ENCODE peak calls at places on chromosomes 12 and 14, in ten cellular contexts. W is GM19239; A is G401; Q is NCI-H2107; Y is heart right ventricle; P is renal cortical epithelial cell; N is stimulated activated CD8-positive, alpha-beta memory T cell treated with anti-CD3 and anti-CD28 coated beads, Interleukin-4, amount 100 ng/mL, for 24 hours; M is activated CD8-positive, alpha-beta T cell treated with anti-CD3 and anti-CD28 coated beads, Interleukin-2, amount 10 ng/mL, durations not matched to agents 7 days and 5 days; L is Panc1; O is hepatic stellate cell. H is an unnamed sample.

GRCh38 chr14:88983755-88984154 is 159.3 kb downstream of the TTC8 start:
- DNase-seq in W (no peak), A (no peak), Q (no peak), Y (no peak), P (peak; percentile 93), N (no peak), M (no peak), L (no peak), O (peak; percentile 26), H (no peak)

GRCh38 chr12:647713-648085 is 15.5 kb downstream of the NINJ2 start:
- DNase-seq in W (no peak), A (no peak), Q (no peak), Y (no peak), P (no peak), N (no peak), M (no peak), L (no peak), O (no peak), H (no peak)

GRCh38 chr14:74860899-74861733 is 14.8 kb downstream of the PROX2 start:
- DNase-seq in W (peak; percentile 65), A (peak; percentile 87), Q (peak; percentile 89), Y (peak; percentile 90), P (peak; percentile 66), N (peak; percentile 88), M (peak; percentile 94), L (peak; percentile 55), O (peak; percentile 68), H (peak; percentile 84)

GRCh38 chr12:76573840-76574373 is 14.3 kb upstream of the OSBPL8 start:
- DNase-seq in W (no peak), A (no peak), Q (no peak), Y (no peak), P (no peak), N (no peak), M (no peak), L (no peak), O (no peak), H (no peak)

GRCh38 chr14:99389171-99389826 is 91.4 kb downstream of the SETD3 start:
- DNase-seq in W (peak; percentile 30), A (no peak), Q (no peak), Y (peak; percentile 17), P (peak; percentile 7), N (peak; percentile 24), M (peak; percentile 29), L (peak; percentile 5), O (peak; percentile 71), H (peak; percentile 23)

GRCh38 chr14:55425091-55425490 is 13.5 kb upstream of the ATG14 start:
- DNase-seq in W (no peak), A (no peak), Q (no peak), Y (no peak), P (no peak), N (no peak), M (no peak), L (no peak), O (no peak), H (no peak)

GRCh38 chr12:66934289-66934688 is 255.4 kb upstream of the GRIP1 start:
- DNase-seq in W (no peak), A (no peak), Q (no peak), Y (no peak), P (no peak), N (no peak), M (no peak), L (no peak), O (no peak), H (no peak)

GRCh38 chr12:69821441-69822204 is 3.4 kb upstream of the MYRFL start:
- DNase-seq in W (no peak), A (no peak), Q (peak; percentile 7), Y (no peak), P (peak; percentile 81), N (no peak), M (no peak), L (peak; percentile 17), O (peak; percentile 8), H (no peak)

GRCh38 chr12:64608901-64609542 is 1.3 kb upstream of the RASSF3 start:
- DNase-seq in W (peak; percentile 60), A (peak; percentile 27), Q (no peak), Y (peak; percentile 13), P (peak; percentile 71), N (no peak), M (peak; percentile 63), L (peak; percentile 83), O (no peak), H (no peak)

GRCh38 chr12:81627336-81628189 is 131.6 kb downstream of the PPFIA2 start:
- DNase-seq in W (no peak), A (peak; percentile 84), Q (peak; percentile 37), Y (no peak), P (peak; percentile 70), N (no peak), M (no peak), L (peak; percentile 24), O (peak; percentile 17), H (no peak)

GRCh38 chr14:30906752-30907658 is 32.6 kb downstream of the COCH start:
- DNase-seq in W (no peak), A (peak; percentile 13), Q (no peak), Y (no peak), P (peak; percentile 27), N (no peak), M (no peak), L (peak; percentile 4), O (no peak), H (no peak)

GRCh38 chr12:21839776-21840175 is 65.3 kb upstream of the KCNJ8 start:
- DNase-seq in W (no peak), A (no peak), Q (no peak), Y (no peak), P (no peak), N (no peak), M (no peak), L (no peak), O (no peak), H (no peak)

GRCh38 chr12:64801381-64801780 is 23.1 kb upstream of the TBC1D30 start:
- DNase-seq in W (no peak), A (peak; percentile 19), Q (no peak), Y (no peak), P (no peak), N (no peak), M (no peak), L (no peak), O (no peak), H (no peak)

GRCh38 chr12:106033161-106033675 is 105.5 kb downstream of the NUAK1 start:
- DNase-seq in W (no peak), A (no peak), Q (no peak), Y (no peak), P (no peak), N (no peak), M (no peak), L (no peak), O (no peak), H (no peak)

GRCh38 chr14:101352567-101352966 is 208.7 kb upstream of the DIO3 start:
- DNase-seq in W (no peak), A (no peak), Q (no peak), Y (no peak), P (no peak), N (no peak), M (no peak), L (no peak), O (no peak), H (peak; percentile 1)

GRCh38 chr12:105957058-105957457 is 181.7 kb downstream of the NUAK1 start:
- DNase-seq in W (no peak), A (no peak), Q (peak; percentile 44), Y (no peak), P (no peak), N (no peak), M (no peak), L (no peak), O (no peak), H (no peak)

GRCh38 chr14:63902375-63902976 is 49.7 kb downstream of the SYNE2 start:
- DNase-seq in W (no peak), A (no peak), Q (no peak), Y (no peak), P (no peak), N (no peak), M (no peak), L (no peak), O (no peak), H (no peak)

GRCh38 chr14:89621791-89622638 is 205.0 kb upstream of the FOXN3 start:
- DNase-seq in W (no peak), A (no peak), Q (no peak), Y (no peak), P (no peak), N (no peak), M (no peak), L (no peak), O (no peak), H (no peak)

GRCh38 chr12:120688527-120689071 is 1.6 kb downstream of the MLEC start:
- DNase-seq in W (no peak), A (no peak), Q (no peak), Y (no peak), P (peak; percentile 31), N (no peak), M (no peak), L (no peak), O (no peak), H (no peak)

GRCh38 chr14:93797536-93797935 is 9.3 kb upstream of the PRIMA1 start:
- DNase-seq in W (no peak), A (peak; percentile 82), Q (no peak), Y (no peak), P (no peak), N (no peak), M (no peak), L (no peak), O (no peak), H (no peak)

GRCh38 chr12:76026643-76027063 is 4.9 kb downstream of the PHLDA1 start:
- DNase-seq in W (no peak), A (no peak), Q (no peak), Y (no peak), P (peak; percentile 52), N (no peak), M (no peak), L (no peak), O (no peak), H (no peak)

GRCh38 chr14:101070540-101071492 is 167.3 kb upstream of the RTL1 start:
- DNase-seq in W (no peak), A (no peak), Q (no peak), Y (peak; percentile 1), P (no peak), N (no peak), M (no peak), L (no peak), O (no peak), H (peak; percentile 5)